ENCODE peak calls at places on chromosomes 3 and 15, in six cellular contexts. V, H, K, D, X and S are unnamed samples.

GRCh38 chr15:58551764-58552504 is 120.1 kb downstream of the LIPC start:
- DNase-seq in V (peak; percentile 47), H (peak; percentile 77), K (no peak), D (peak; percentile 94), X (no peak), S (no peak)

GRCh38 chr3:109853077-109853732 is 515.9 kb upstream of the DPPA4 start:
- DNase-seq in V (no peak), H (no peak), K (no peak), D (no peak), X (no peak), S (no peak)

GRCh38 chr15:79209690-79210089 is 72.8 kb upstream of the ANKRD34C start:
- DNase-seq in V (peak; percentile 81), H (peak; percentile 29), K (peak; percentile 81), D (no peak), X (no peak), S (peak; percentile 67)

GRCh38 chr3:51955893-51956770 is 951 bp downstream of the GPR62 start:
- DNase-seq in V (peak; percentile 91), H (no peak), K (peak; percentile 89), D (no peak), X (no peak), S (peak; percentile 86)

GRCh38 chr3:50602675-50603191 is 8.8 kb downstream of the CISH start:
- DNase-seq in V (no peak), H (peak; percentile 24), K (no peak), D (no peak), X (no peak), S (no peak)

GRCh38 chr15:95174880-95175279 is 943.5 kb downstream of the MCTP2 start:
- DNase-seq in V (no peak), H (no peak), K (no peak), D (no peak), X (no peak), S (no peak)

GRCh38 chr3:14413381-14414071 is 11.1 kb downstream of the SLC6A6 start:
- DNase-seq in V (peak; percentile 82), H (peak; percentile 29), K (no peak), D (no peak), X (no peak), S (peak; percentile 54)

GRCh38 chr15:90001062-90001682 is at the start of gene ZNF710:
- DNase-seq in V (peak; percentile 88), H (peak; percentile 71), K (peak; percentile 74), D (no peak), X (no peak), S (peak; percentile 61)

GRCh38 chr3:104273046-104273649 is 1093.6 kb upstream of the ALCAM start:
- DNase-seq in V (peak; percentile 74), H (peak; percentile 1), K (no peak), D (peak; percentile 31), X (no peak), S (no peak)

GRCh38 chr15:34879112-34879511 is 83.8 kb upstream of the ACTC1 start:
- DNase-seq in V (no peak), H (peak; percentile 7), K (no peak), D (no peak), X (no peak), S (no peak)

GRCh38 chr3:108301695-108302404 is 5.5 kb downstream of the HHLA2 start:
- DNase-seq in V (no peak), H (no peak), K (no peak), D (no peak), X (no peak), S (no peak)

GRCh38 chr15:69951511-69952209 is 146.1 kb downstream of the TLE3 start:
- DNase-seq in V (no peak), H (no peak), K (no peak), D (no peak), X (no peak), S (no peak)

GRCh38 chr3:120642368-120642948 is 39.6 kb downstream of the HGD start:
- DNase-seq in V (no peak), H (peak; percentile 83), K (no peak), D (no peak), X (no peak), S (no peak)

GRCh38 chr15:41934843-41935242 is 37.5 kb downstream of the EHD4 start:
- DNase-seq in V (peak; percentile 51), H (no peak), K (peak; percentile 63), D (no peak), X (no peak), S (no peak)

GRCh38 chr15:31296304-31297220 is 30.1 kb upstream of the KLF13 start:
- DNase-seq in V (no peak), H (no peak), K (no peak), D (peak; percentile 97), X (no peak), S (no peak)

GRCh38 chr3:169573129-169573528 is 90.4 kb downstream of the MECOM start:
- DNase-seq in V (no peak), H (no peak), K (no peak), D (no peak), X (no peak), S (no peak)

GRCh38 chr15:70271422-70272088 is 173.8 kb upstream of the TLE3 start:
- DNase-seq in V (no peak), H (peak; percentile 16), K (no peak), D (no peak), X (no peak), S (no peak)

GRCh38 chr3:42600958-42601675 is 631 bp downstream of the NKTR start:
- DNase-seq in V (peak; percentile 82), H (peak; percentile 77), K (peak; percentile 83), D (peak; percentile 16), X (no peak), S (peak; percentile 67)

GRCh38 chr3:25433868-25434267 is 5.8 kb downstream of the RARB start:
- DNase-seq in V (no peak), H (peak; percentile 55), K (no peak), D (no peak), X (no peak), S (no peak)

GRCh38 chr15:69664572-69665326 is 212.1 kb downstream of the RPLP1 start:
- DNase-seq in V (no peak), H (no peak), K (no peak), D (no peak), X (no peak), S (no peak)

GRCh38 chr3:37824954-37825328 is 36.7 kb upstream of the CTDSPL start:
- DNase-seq in V (peak; percentile 56), H (no peak), K (no peak), D (no peak), X (no peak), S (no peak)

GRCh38 chr15:70492240-70493177 is 270.8 kb downstream of the UACA start:
- DNase-seq in V (peak; percentile 19), H (peak; percentile 18), K (no peak), D (no peak), X (no peak), S (no peak)

GRCh38 chr15:84827246-84827645 is 10.1 kb downstream of the ALPK3 start:
- DNase-seq in V (no peak), H (no peak), K (no peak), D (no peak), X (no peak), S (no peak)

DNA sequence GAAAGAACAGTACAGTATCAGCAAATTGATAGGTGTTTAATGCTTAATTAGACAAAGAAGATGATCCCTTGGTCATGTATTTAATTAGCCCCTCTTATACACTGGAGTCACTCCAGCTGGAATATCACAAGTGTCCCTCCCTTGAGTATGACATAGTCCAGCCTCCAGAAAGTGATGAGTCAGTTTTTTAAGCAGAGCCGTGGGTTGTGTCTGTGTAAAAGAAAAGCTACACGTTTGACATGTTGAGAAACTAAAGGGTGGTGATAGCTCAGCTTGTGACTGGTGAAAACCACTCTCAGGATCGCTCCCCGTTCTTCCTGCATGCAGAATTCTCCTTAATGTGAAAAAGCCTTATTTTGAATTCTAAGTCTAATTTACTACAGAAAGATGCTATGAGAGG is 348.6 kb downstream of the ROBO1 start:
- DNase-seq in V (no peak), H (no peak), K (no peak), D (no peak), X (no peak), S (no peak)
- TF ChIP-seq CREB1 in V (no peak), H (no peak), K (no peak), D (no peak), X (no peak), S (no peak)

GRCh38 chr3:149037684-149038083 is 46.3 kb downstream of the GYG1 start:
- DNase-seq in V (no peak), H (no peak), K (no peak), D (peak; percentile 63), X (no peak), S (no peak)

GRCh38 chr3:149038322-149038721 is 47.0 kb downstream of the GYG1 start:
- DNase-seq in V (no peak), H (no peak), K (no peak), D (no peak), X (no peak), S (no peak)

GRCh38 chr3:149044329-149045083 is 41.8 kb downstream of the HLTF start:
- DNase-seq in V (no peak), H (no peak), K (no peak), D (no peak), X (no peak), S (no peak)

DNA sequence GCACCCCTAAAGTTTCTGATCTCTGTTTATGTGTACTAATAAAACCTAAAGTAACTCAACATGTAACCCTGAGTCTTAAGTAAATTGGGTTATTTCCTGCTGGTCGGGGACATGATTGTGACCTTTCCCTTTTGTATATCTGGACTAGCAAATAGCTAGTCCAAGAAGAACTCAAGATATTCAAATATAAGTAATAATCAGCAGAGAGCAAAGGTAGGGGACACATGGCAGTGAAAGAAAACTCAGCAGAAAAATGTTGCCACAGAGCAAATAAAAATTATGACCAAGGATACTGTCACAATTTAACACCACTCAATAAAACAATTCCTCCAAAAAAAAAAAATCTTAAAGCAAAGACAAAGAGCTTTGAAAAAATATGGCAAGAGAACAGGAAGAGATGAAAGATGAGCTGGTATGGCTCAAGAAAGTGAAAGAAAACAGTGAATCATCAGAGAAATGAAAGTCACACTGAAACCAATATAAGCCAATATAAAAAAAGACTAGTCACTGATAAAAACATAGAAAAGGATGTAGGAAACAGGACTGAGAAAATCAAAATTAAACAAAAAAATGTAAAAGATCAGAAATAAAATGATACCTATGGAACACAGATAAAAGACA is 43.5 kb downstream of the HLTF start:
- DNase-seq in V (no peak), H (no peak), K (no peak), D (no peak), X (peak; percentile 25), S (no peak)
- TF ChIP-seq CREB1 in V (no peak), H (no peak), K (no peak), D (no peak), X (no peak), S (no peak)

GRCh38 chr3:87145553-87145952 is 81.6 kb upstream of the CHMP2B start:
- DNase-seq in V (peak; percentile 80), H (peak; percentile 34), K (peak; percentile 76), D (peak; percentile 14), X (no peak), S (peak; percentile 75)
- TF ChIP-seq CREB1 in V (no peak), H (no peak), K (no peak), D (no peak), X (no peak), S (no peak)

GRCh38 chr3:94616833-94617232 is 554.0 kb downstream of the NSUN3 start:
- DNase-seq in V (no peak), H (no peak), K (no peak), D (peak; percentile 50), X (no peak), S (no peak)
- TF ChIP-seq CREB1 in V (no peak), H (no peak), K (no peak), D (no peak), X (no peak), S (no peak)